ENCODE peak calls at places on chromosomes 6 and 20, in nine cellular contexts. Z is fibroblast of pulmonary artery, G is M059J, K is GM23248, C is Peyer's patch, L is SK-N-SH, X is foreskin keratinocyte, U is iris pigment epithelial cell, Y is GM06990. H is an unnamed sample.

GRCh38 chr6:4059115-4059777 is 19.7 kb downstream of the FAM217A start:
- DNase-seq in Z (peak), G (peak), K (peak), C (no peak), L (no peak), X (peak), U (peak), Y (no peak), H (peak)

GRCh38 chr6:116410945-116411623 is 40.3 kb downstream of the DSE start:
- DNase-seq in Z (peak), G (peak), K (peak), C (no peak), L (no peak), X (no peak), U (peak), Y (no peak), H (no peak)

GRCh38 chr6:18795726-18796125 is 408.6 kb downstream of the RNF144B start:
- DNase-seq in Z (no peak), G (no peak), K (no peak), C (no peak), L (no peak), X (no peak), U (no peak), Y (no peak), H (no peak)

GRCh38 chr6:10431423-10432164 is 16.7 kb upstream of the TFAP2A start:
- DNase-seq in Z (no peak), G (peak), K (no peak), C (no peak), L (no peak), X (peak), U (no peak), Y (no peak), H (peak)

GRCh38 chr6:121260651-121261102 is 73.6 kb downstream of the TBC1D32 start:
- DNase-seq in Z (peak), G (peak), K (peak), C (no peak), L (no peak), X (no peak), U (peak), Y (no peak), H (no peak)

GRCh38 chr6:69680302-69680701 is 116.5 kb downstream of the LMBRD1 start:
- DNase-seq in Z (no peak), G (no peak), K (no peak), C (no peak), L (peak), X (no peak), U (no peak), Y (no peak), H (no peak)

GRCh38 chr6:159056003-159056402 is 11.2 kb upstream of the TAGAP start:
- DNase-seq in Z (no peak), G (no peak), K (no peak), C (no peak), L (no peak), X (no peak), U (no peak), Y (no peak), H (no peak)

GRCh38 chr20:41085606-41086005 is 51.7 kb upstream of the PLCG1 start:
- DNase-seq in Z (no peak), G (no peak), K (no peak), C (no peak), L (no peak), X (no peak), U (no peak), Y (no peak), H (no peak)

GRCh38 chr6:138468320-138469015 is 30.8 kb downstream of the NHSL1 start:
- DNase-seq in Z (peak), G (peak), K (peak), C (no peak), L (no peak), X (peak), U (peak), Y (no peak), H (peak)

GRCh38 chr6:15430947-15431405 is 185.1 kb downstream of the JARID2 start:
- DNase-seq in Z (peak), G (no peak), K (peak), C (no peak), L (no peak), X (no peak), U (peak), Y (no peak), H (no peak)

GRCh38 chr20:5833309-5833941 is 83.2 kb downstream of the SHLD1 start:
- DNase-seq in Z (no peak), G (no peak), K (no peak), C (no peak), L (no peak), X (no peak), U (no peak), Y (no peak), H (no peak)

GRCh38 chr6:28895131-28895812 is 28.5 kb downstream of the TRIM27 start:
- DNase-seq in Z (peak), G (peak), K (peak), C (peak), L (peak), X (peak), U (peak), Y (peak), H (peak)

H was measured in epithelial cell of prostate.